ENCODE peak calls at places on chromosome 20, in five cellular contexts. C is breast epithelium, G is upper lobe of left lung, U is Peyer's patch, P is GM12891. I is an unnamed sample.

GRCh38 chr20:23195635-23196034 is 109.5 kb upstream of the CD93 start:
- DNase-seq in C (no peak), G (no peak), U (no peak), P (no peak), I (no peak)

GRCh38 chr20:21693322-21693721 is 12.1 kb upstream of the PAX1 start:
- DNase-seq in C (no peak), G (no peak), U (no peak), P (no peak), I (no peak)

GRCh38 chr20:7856756-7857155 is 83.5 kb downstream of the HAO1 start:
- DNase-seq in C (no peak), G (no peak), U (no peak), P (no peak), I (peak)

GRCh38 chr20:3661060-3661820 is 2.0 kb downstream of the GFRA4 start:
- DNase-seq in C (no peak), G (no peak), U (peak), P (no peak), I (no peak)

GRCh38 chr20:47350691-47351545 is 5.6 kb downstream of the ZMYND8 start:
- DNase-seq in C (no peak), G (no peak), U (no peak), P (no peak), I (no peak)

GRCh38 chr20:59047938-59048680 is 5.5 kb upstream of the PRELID3B start:
- DNase-seq in C (no peak), G (peak), U (no peak), P (no peak), I (peak)

GRCh38 chr20:38143646-38144554 is 21.2 kb downstream of the TGM2 start:
- DNase-seq in C (no peak), G (peak), U (peak), P (no peak), I (peak)

GRCh38 chr20:47851774-47852173 is 66.5 kb upstream of the SULF2 start:
- DNase-seq in C (no peak), G (no peak), U (no peak), P (no peak), I (no peak)

GRCh38 chr20:20231528-20232298 is 136.2 kb upstream of the INSM1 start:
- DNase-seq in C (no peak), G (no peak), U (no peak), P (no peak), I (no peak)

GRCh38 chr20:38321959-38322598 is 18.1 kb downstream of the BPI start:
- DNase-seq in C (no peak), G (peak), U (no peak), P (no peak), I (peak)

GRCh38 chr20:63534831-63535651 is 2.1 kb downstream of the PTK6 start:
- DNase-seq in C (no peak), G (no peak), U (peak), P (no peak), I (no peak)

GRCh38 chr20:10961651-10962288 is 288.0 kb upstream of the JAG1 start:
- DNase-seq in C (no peak), G (no peak), U (no peak), P (no peak), I (no peak)

GRCh38 chr20:60680554-60680953 is 571.5 kb upstream of the CDH4 start:
- DNase-seq in C (no peak), G (no peak), U (no peak), P (no peak), I (no peak)

GRCh38 chr20:34956751-34957472 is 1.2 kb downstream of the MYH7B start:
- DNase-seq in C (no peak), G (no peak), U (no peak), P (no peak), I (no peak)

GRCh38 chr20:32980131-32980941 is 23.9 kb downstream of the SUN5 start:
- DNase-seq in C (no peak), G (no peak), U (peak), P (no peak), I (no peak)

GRCh38 chr20:35700625-35701148 is 1.5 kb downstream of the ROMO1 start:
- DNase-seq in C (no peak), G (no peak), U (no peak), P (no peak), I (no peak)

GRCh38 chr20:38158701-38159325 is 6.3 kb downstream of the TGM2 start:
- DNase-seq in C (no peak), G (peak), U (peak), P (no peak), I (no peak)

GRCh38 chr20:48582361-48582991 is 245.3 kb downstream of the PREX1 start:
- DNase-seq in C (peak), G (no peak), U (no peak), P (no peak), I (no peak)

GRCh38 chr20:43017241-43018030 is 172.3 kb downstream of the PTPRT start:
- DNase-seq in C (no peak), G (no peak), U (no peak), P (no peak), I (no peak)

GRCh38 chr20:45971675-45972499 is at the start of gene ZNF335:
- DNase-seq in C (peak), G (peak), U (peak), P (peak), I (peak)
- TF ChIP-seq POLR2A in C (peak), G (peak), U (peak), P (peak), I (peak)

DNA sequence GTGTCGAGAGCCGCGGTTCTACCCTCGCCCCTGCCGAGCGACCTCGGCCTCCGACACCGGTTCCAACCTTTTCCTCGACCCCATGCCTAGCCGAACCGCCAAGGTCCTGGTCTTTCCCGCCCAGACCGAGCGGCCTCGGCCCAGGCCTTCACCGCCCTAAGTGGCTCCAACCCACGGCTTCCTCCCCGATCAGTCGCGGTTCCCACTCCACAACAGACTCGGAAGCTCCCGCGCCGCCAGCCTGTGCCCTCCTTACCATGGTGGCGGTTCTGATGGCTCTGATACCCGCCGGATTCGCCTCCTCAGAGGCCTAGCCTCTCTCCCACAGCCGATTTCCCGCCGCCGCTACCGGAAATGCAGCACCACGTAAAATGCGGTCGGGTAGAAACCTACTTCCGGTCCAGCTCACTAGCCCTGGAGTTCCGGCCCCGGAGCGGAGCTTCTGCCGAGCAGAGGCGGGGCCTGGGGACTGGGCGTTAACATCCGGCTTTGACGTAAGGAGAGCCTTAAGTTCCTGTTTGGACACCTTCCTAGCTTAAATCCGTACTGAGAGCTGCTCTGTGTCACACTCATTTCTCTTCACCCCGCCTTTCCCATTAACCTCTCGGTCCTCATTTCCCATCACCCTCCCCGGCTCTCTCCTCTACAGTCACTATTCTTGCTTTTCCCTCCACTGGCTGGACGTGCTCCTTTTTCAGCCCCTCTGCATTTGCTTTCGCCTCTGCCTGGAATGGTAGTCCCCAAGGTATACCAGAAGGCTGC is at the start of gene SNRPB:
- DNase-seq in C (peak), G (peak), U (peak), P (peak), I (peak)
- TF ChIP-seq POLR2A in C (peak), G (no peak), U (peak), P (peak), I (peak)

DNA sequence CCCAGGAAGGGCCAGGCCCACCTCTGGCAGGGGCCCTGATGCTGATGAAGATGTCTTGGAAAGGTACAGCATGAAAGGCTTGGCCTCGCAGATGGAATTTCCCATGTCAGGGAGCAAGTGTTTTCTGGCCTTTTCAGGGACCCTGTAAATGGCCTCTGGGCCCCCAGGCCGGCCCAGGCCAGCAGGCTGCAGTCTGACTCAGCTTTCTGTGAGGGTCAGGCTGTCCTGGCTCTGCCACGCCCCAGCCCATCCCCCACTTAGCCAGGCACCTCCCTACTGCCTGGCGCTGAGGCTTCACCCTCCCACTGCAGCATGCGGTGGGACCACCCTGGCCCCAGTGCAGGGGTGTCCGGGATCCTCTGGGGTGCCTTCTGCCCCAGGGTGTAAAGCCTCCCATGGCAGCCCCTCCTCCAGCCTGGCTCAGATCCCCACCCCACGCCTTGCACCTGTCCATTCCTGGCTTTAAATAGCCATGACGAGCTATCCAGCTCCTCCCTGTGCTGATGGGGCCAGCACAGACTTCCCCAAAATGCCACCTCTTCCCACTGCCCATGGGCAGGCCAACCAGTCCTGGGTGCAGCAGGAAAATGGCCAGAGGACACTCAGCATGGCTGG is 35.6 kb upstream of the GATA5 start:
- DNase-seq in C (no peak), G (no peak), U (no peak), P (no peak), I (no peak)
- TF ChIP-seq POLR2A in C (no peak), G (no peak), U (no peak), P (no peak), I (no peak)

GRCh38 chr20:45827712-45828111 is 600 bp upstream of the TNNC2 start:
- DNase-seq in C (no peak), G (no peak), U (no peak), P (no peak), I (no peak)
- TF ChIP-seq POLR2A in C (no peak), G (no peak), U (no peak), P (no peak), I (no peak)

GRCh38 chr20:25318471-25319240 is 70.8 kb downstream of the PYGB start:
- DNase-seq in C (no peak), G (no peak), U (no peak), P (peak), I (no peak)
- TF ChIP-seq POLR2A in C (no peak), G (no peak), U (no peak), P (peak), I (no peak)

GRCh38 chr20:15033269-15033668 is 695.9 kb upstream of the FLRT3 start:
- DNase-seq in C (no peak), G (no peak), U (no peak), P (no peak), I (no peak)
- TF ChIP-seq POLR2A in C (no peak), G (no peak), U (no peak), P (no peak), I (no peak)

DNA sequence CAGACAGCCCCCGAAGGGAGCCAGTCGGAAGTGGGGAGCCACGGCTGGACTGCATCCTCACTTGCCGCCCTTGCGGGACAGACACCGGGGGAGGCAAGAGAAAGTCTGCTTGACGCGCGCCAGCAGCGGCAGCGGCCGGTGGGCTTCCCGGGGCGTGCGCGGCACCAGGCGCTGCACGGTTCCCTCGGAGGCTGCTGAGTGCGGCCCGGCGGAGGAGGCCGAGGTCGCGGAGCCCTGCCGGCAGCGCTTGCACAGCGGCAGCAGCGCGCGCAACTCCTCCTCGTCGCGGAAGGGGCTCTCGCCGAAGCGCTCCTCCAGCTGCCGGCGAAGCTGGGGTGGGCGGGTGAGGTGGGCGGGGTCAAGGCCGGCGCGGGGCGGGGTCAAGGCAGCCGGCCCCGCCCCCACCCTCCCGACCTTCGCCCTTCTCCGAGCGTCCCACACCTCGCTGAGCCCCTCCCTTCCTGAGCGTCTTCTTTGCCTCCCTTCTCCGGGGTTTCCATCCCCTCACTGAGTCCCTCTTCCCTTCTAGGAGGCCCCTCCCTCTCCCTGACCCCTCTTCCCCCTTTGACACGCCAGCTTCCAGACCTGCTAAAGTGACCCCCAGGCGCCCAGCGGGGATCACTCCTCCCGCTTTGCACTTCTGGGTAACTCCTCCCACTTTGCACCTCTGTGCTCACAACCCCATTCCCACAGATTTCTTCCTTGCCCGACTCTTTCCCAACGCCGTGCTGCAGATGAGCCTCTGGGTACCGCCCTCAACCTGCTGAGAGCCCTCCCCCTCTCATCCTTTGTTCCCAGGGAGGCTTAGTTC is 8.8 kb downstream of the DUSP15 start:
- DNase-seq in C (peak), G (peak), U (peak), P (peak), I (no peak)
- TF ChIP-seq POLR2A in C (no peak), G (no peak), U (no peak), P (no peak), I (no peak)

GRCh38 chr20:57399587-57400261 is 8.5 kb downstream of the RBM38 start:
- DNase-seq in C (no peak), G (no peak), U (no peak), P (no peak), I (no peak)
- TF ChIP-seq POLR2A in C (no peak), G (no peak), U (no peak), P (peak), I (no peak)

DNA sequence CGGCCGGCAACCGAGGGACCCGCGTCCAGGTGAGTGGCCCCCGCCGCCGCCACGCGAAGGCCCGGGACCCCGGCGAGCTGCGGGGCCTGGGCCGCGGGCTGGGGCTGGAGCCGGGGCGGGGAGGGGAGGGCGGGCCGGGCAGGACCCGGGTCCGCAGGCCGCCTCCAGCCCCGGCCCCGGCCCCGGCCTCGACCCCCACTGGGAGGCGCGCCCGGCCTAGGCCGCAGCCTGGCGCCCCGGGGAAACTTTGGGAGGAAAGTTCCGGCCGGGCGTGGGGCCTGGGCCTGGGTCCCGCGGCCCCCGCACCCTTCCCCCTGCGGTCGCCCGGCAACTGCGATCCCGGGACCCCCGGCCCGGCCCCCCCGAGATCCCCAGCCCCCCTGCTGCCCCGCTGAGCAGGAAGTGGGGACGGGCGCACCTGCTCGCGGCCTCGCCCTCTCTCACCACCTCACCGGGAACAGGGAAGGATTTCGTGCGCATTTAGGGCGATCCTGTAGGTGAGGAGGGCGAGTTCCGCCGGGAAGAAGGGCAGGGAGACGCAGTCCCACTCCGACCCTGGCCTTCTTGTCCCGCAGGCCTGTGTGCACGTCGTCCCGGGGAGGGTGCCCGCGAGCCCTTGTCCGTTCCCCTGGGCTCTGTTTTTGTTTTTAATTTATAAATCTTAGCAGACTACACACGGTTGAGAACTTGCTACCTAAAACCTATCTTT is 402 bp downstream of the OSBPL2 start:
- DNase-seq in C (no peak), G (peak), U (peak), P (no peak), I (peak)
- TF ChIP-seq POLR2A in C (no peak), G (no peak), U (no peak), P (no peak), I (no peak)

DNA sequence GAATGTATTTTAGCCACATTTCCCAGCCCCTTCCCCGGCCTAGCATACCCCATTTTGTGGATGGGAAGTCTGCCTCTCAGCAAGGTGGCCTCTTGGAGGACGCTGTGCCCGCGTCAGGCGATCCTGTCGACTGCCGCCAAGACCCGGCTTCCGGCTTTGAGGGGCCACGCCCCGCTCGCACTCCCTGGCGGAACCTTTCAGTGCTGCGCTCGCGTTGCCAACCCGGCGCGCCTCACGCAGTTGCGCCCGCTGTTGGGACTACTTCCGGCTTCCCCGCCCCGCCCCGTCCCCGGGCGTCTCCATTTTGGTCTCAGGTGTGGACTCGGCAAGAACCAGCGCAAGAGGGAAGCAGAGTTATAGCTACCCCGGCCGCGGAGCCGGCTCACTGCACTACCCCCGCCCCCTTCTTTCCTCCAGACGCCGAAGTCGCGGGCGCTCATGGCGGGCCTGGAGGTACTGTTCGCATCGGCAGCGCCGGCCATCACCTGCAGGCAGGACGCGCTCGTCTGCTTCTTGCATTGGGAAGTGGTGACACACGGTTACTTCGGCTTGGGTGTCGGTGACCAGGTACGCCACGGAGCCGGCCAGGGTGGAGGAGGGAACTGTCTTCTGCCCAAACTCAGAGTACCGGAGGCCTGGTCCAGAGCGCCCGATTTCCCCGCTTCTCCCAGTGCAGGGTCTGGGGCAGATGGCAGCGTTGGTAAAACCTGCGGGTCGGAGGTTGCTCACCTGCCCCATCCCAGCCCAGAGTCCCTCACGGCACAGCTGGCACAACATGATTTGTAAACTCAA is at the start of gene PSMF1:
- DNase-seq in C (peak), G (peak), U (peak), P (peak), I (peak)
- TF ChIP-seq POLR2A in C (no peak), G (no peak), U (peak), P (peak), I (peak)

I was measured in H54.